ENCODE peak calls at places on chromosomes 11 and 22, in nine cellular contexts. W is left colon; S is left cardiac atrium; Y is head of caudate nucleus; D is stimulated activated effector memory CD8-positive, alpha-beta T cell treated with anti-CD3 and anti-CD28 coated beads, Interleukin-12 subunit alpha, Interleukin-12 subunit beta, amount 100 ng/mL, for 72 hours; J is SK-MEL-5; T is choroid plexus epithelial cell; Q is cardiac fibroblast; U is HCEC 1CT. V is an unnamed sample.

GRCh38 chr22:46935506-46936377 is 173.3 kb downstream of the TBC1D22A start:
- DNase-seq in Y (no peak), T (peak), U (no peak), Q (no peak), W (peak), J (no peak), D (no peak), S (no peak), V (peak)

GRCh38 chr11:72738199-72739141 is 13.7 kb downstream of the ARAP1 start:
- DNase-seq in U (peak), T (no peak), S (peak), Y (no peak), W (no peak), J (no peak), Q (peak), D (no peak), V (peak)

GRCh38 chr11:121249039-121249663 is 43.4 kb upstream of the SC5D start:
- DNase-seq in D (no peak), S (no peak), J (peak), W (no peak), T (peak), Y (no peak), U (peak), Q (peak), V (no peak)

GRCh38 chr11:85845052-85845631 is 10.0 kb upstream of the CCDC83 start:
- DNase-seq in W (no peak), J (no peak), Q (no peak), U (peak), T (peak), Y (no peak), S (no peak), D (no peak), V (no peak)

GRCh38 chr22:19769393-19769715 is 8.8 kb downstream of the TBX1 start:
- DNase-seq in D (no peak), W (no peak), Y (no peak), J (no peak), U (no peak), Q (no peak), T (no peak), S (peak), V (peak)

GRCh38 chr11:102306817-102307814 is 10.2 kb upstream of the BIRC3 start:
- DNase-seq in W (no peak), D (no peak), T (no peak), S (no peak), J (no peak), Q (no peak), U (no peak), Y (no peak), V (no peak)

GRCh38 chr11:133078591-133079179 is 453.6 kb downstream of the OPCML start:
- DNase-seq in D (no peak), U (peak), Q (peak), J (peak), Y (peak), T (peak), S (peak), W (no peak), V (no peak)

GRCh38 chr22:19253143-19253542 is 38.4 kb downstream of the CLTCL1 start:
- DNase-seq in W (no peak), Q (no peak), J (no peak), S (no peak), U (no peak), Y (no peak), T (no peak), D (no peak), V (no peak)

GRCh38 chr11:15119826-15120225 is 5.1 kb downstream of the INSC start:
- DNase-seq in D (no peak), T (no peak), S (no peak), U (no peak), Q (peak), W (no peak), J (no peak), Y (no peak), V (no peak)

GRCh38 chr11:112374486-112375140 is 114.0 kb upstream of the PLET1 start:
- DNase-seq in Q (no peak), W (no peak), U (no peak), Y (peak), J (no peak), T (no peak), S (no peak), D (no peak), V (no peak)

GRCh38 chr22:32534252-32535215 is 59.9 kb downstream of the FBXO7 start:
- DNase-seq in W (no peak), Y (no peak), T (no peak), D (no peak), J (no peak), Q (no peak), S (peak), U (no peak), V (no peak)

V was measured in Right ventricle myocardium inferior.